ENCODE peak calls at places on chromosomes 1 and 21, in ten cellular contexts. One of them, this sample, is unnamed.

GRCh38 chr1:121586369-121587229 is 401.8 kb downstream of the SRGAP2C start:
- DNase-seq in BJ: no peak
- DNase-seq in body of pancreas: peak; percentile 22
- DNase-seq in uterus: no peak
- DNase-seq in left lung: peak; percentile 41
- DNase-seq in CD4-positive, alpha-beta memory T cell: peak; percentile 13
- DNase-seq in GM23248: no peak
- DNase-seq in psoas muscle: no peak
- DNase-seq in fibroblast of lung: no peak
- DNase-seq in esophagus muscularis mucosa: no peak
- DNase-seq in this sample: no peak

GRCh38 chr1:182164273-182164672 is 102.8 kb upstream of the ZNF648 start:
- DNase-seq in BJ: no peak
- DNase-seq in body of pancreas: no peak
- DNase-seq in uterus: no peak
- DNase-seq in left lung: no peak
- DNase-seq in CD4-positive, alpha-beta memory T cell: no peak
- DNase-seq in GM23248: no peak
- DNase-seq in psoas muscle: no peak
- DNase-seq in fibroblast of lung: no peak
- DNase-seq in esophagus muscularis mucosa: no peak
- DNase-seq in this sample: no peak

GRCh38 chr1:19347538-19348177 is 35.5 kb downstream of the SLC66A1 start:
- DNase-seq in BJ: no peak
- DNase-seq in body of pancreas: no peak
- DNase-seq in uterus: no peak
- DNase-seq in left lung: peak; percentile 12
- DNase-seq in CD4-positive, alpha-beta memory T cell: no peak
- DNase-seq in GM23248: no peak
- DNase-seq in psoas muscle: no peak
- DNase-seq in fibroblast of lung: no peak
- DNase-seq in esophagus muscularis mucosa: no peak
- DNase-seq in this sample: no peak

GRCh38 chr1:175479521-175480342 is 263.7 kb downstream of the TNR start:
- DNase-seq in BJ: no peak
- DNase-seq in body of pancreas: no peak
- DNase-seq in uterus: no peak
- DNase-seq in left lung: no peak
- DNase-seq in CD4-positive, alpha-beta memory T cell: no peak
- DNase-seq in GM23248: peak; percentile 4
- DNase-seq in psoas muscle: no peak
- DNase-seq in fibroblast of lung: peak; percentile 95
- DNase-seq in esophagus muscularis mucosa: no peak
- DNase-seq in this sample: no peak

GRCh38 chr1:21234779-21235178 is 55.5 kb downstream of the ECE1 start:
- DNase-seq in BJ: no peak
- DNase-seq in body of pancreas: no peak
- DNase-seq in uterus: no peak
- DNase-seq in left lung: no peak
- DNase-seq in CD4-positive, alpha-beta memory T cell: no peak
- DNase-seq in GM23248: peak; percentile 91
- DNase-seq in psoas muscle: no peak
- DNase-seq in fibroblast of lung: no peak
- DNase-seq in esophagus muscularis mucosa: no peak
- DNase-seq in this sample: peak; percentile 92

GRCh38 chr21:35450830-35451229 is 401.7 kb upstream of the RUNX1 start:
- DNase-seq in BJ: no peak
- DNase-seq in body of pancreas: no peak
- DNase-seq in uterus: no peak
- DNase-seq in left lung: no peak
- DNase-seq in CD4-positive, alpha-beta memory T cell: no peak
- DNase-seq in GM23248: no peak
- DNase-seq in psoas muscle: no peak
- DNase-seq in fibroblast of lung: no peak
- DNase-seq in esophagus muscularis mucosa: no peak
- DNase-seq in this sample: no peak

GRCh38 chr1:8430476-8430875 is 112.6 kb downstream of the SLC45A1 start:
- DNase-seq in BJ: no peak
- DNase-seq in body of pancreas: no peak
- DNase-seq in uterus: no peak
- DNase-seq in left lung: no peak
- DNase-seq in CD4-positive, alpha-beta memory T cell: no peak
- DNase-seq in GM23248: no peak
- DNase-seq in psoas muscle: no peak
- DNase-seq in fibroblast of lung: no peak
- DNase-seq in esophagus muscularis mucosa: no peak
- DNase-seq in this sample: no peak

GRCh38 chr1:27527857-27528700 is 38.1 kb upstream of the WASF2 start:
- DNase-seq in BJ: no peak
- DNase-seq in body of pancreas: peak; percentile 74
- DNase-seq in uterus: peak; percentile 66
- DNase-seq in left lung: peak; percentile 88
- DNase-seq in CD4-positive, alpha-beta memory T cell: peak; percentile 58
- DNase-seq in GM23248: peak; percentile 54
- DNase-seq in psoas muscle: no peak
- DNase-seq in fibroblast of lung: no peak
- DNase-seq in esophagus muscularis mucosa: no peak
- DNase-seq in this sample: peak; percentile 85

GRCh38 chr1:78676347-78676982 is 26.8 kb downstream of the IFI44 start:
- DNase-seq in BJ: no peak
- DNase-seq in body of pancreas: peak; percentile 67
- DNase-seq in uterus: peak; percentile 70
- DNase-seq in left lung: no peak
- DNase-seq in CD4-positive, alpha-beta memory T cell: peak; percentile 63
- DNase-seq in GM23248: peak; percentile 76
- DNase-seq in psoas muscle: no peak
- DNase-seq in fibroblast of lung: peak; percentile 62
- DNase-seq in esophagus muscularis mucosa: no peak
- DNase-seq in this sample: no peak

GRCh38 chr1:112546076-112546475 is 37.3 kb downstream of the WNT2B start:
- DNase-seq in BJ: no peak
- DNase-seq in body of pancreas: no peak
- DNase-seq in uterus: no peak
- DNase-seq in left lung: no peak
- DNase-seq in CD4-positive, alpha-beta memory T cell: no peak
- DNase-seq in GM23248: no peak
- DNase-seq in psoas muscle: no peak
- DNase-seq in fibroblast of lung: peak; percentile 51
- DNase-seq in esophagus muscularis mucosa: no peak
- DNase-seq in this sample: no peak

GRCh38 chr1:111882537-111882936 is 106.9 kb downstream of the KCND3 start:
- DNase-seq in BJ: no peak
- DNase-seq in body of pancreas: no peak
- DNase-seq in uterus: no peak
- DNase-seq in left lung: no peak
- DNase-seq in CD4-positive, alpha-beta memory T cell: no peak
- DNase-seq in GM23248: no peak
- DNase-seq in psoas muscle: no peak
- DNase-seq in fibroblast of lung: no peak
- DNase-seq in esophagus muscularis mucosa: no peak
- DNase-seq in this sample: no peak

GRCh38 chr1:21622466-21623315 is 46.5 kb downstream of the RAP1GAP start:
- DNase-seq in BJ: no peak
- DNase-seq in body of pancreas: peak; percentile 80
- DNase-seq in uterus: no peak
- DNase-seq in left lung: peak; percentile 89
- DNase-seq in CD4-positive, alpha-beta memory T cell: peak; percentile 34
- DNase-seq in GM23248: peak; percentile 39
- DNase-seq in psoas muscle: no peak
- DNase-seq in fibroblast of lung: no peak
- DNase-seq in esophagus muscularis mucosa: no peak
- DNase-seq in this sample: peak; percentile 93

GRCh38 chr1:229694053-229694693 is 68.1 kb downstream of the URB2 start:
- DNase-seq in BJ: peak; percentile 27
- DNase-seq in body of pancreas: peak; percentile 35
- DNase-seq in uterus: peak; percentile 70
- DNase-seq in left lung: peak; percentile 71
- DNase-seq in CD4-positive, alpha-beta memory T cell: no peak
- DNase-seq in GM23248: peak; percentile 92
- DNase-seq in psoas muscle: peak; percentile 88
- DNase-seq in fibroblast of lung: peak; percentile 86
- DNase-seq in esophagus muscularis mucosa: peak; percentile 95
- DNase-seq in this sample: peak; percentile 42

GRCh38 chr1:13901041-13901440 is 201.1 kb downstream of the PRDM2 start:
- DNase-seq in BJ: no peak
- DNase-seq in body of pancreas: no peak
- DNase-seq in uterus: no peak
- DNase-seq in left lung: no peak
- DNase-seq in CD4-positive, alpha-beta memory T cell: no peak
- DNase-seq in GM23248: no peak
- DNase-seq in psoas muscle: no peak
- DNase-seq in fibroblast of lung: no peak
- DNase-seq in esophagus muscularis mucosa: no peak
- DNase-seq in this sample: no peak

GRCh38 chr1:69871412-69871811 is 303.7 kb downstream of the LRRC7 start:
- DNase-seq in BJ: no peak
- DNase-seq in body of pancreas: no peak
- DNase-seq in uterus: no peak
- DNase-seq in left lung: no peak
- DNase-seq in CD4-positive, alpha-beta memory T cell: no peak
- DNase-seq in GM23248: no peak
- DNase-seq in psoas muscle: no peak
- DNase-seq in fibroblast of lung: no peak
- DNase-seq in esophagus muscularis mucosa: no peak
- DNase-seq in this sample: no peak

DNA sequence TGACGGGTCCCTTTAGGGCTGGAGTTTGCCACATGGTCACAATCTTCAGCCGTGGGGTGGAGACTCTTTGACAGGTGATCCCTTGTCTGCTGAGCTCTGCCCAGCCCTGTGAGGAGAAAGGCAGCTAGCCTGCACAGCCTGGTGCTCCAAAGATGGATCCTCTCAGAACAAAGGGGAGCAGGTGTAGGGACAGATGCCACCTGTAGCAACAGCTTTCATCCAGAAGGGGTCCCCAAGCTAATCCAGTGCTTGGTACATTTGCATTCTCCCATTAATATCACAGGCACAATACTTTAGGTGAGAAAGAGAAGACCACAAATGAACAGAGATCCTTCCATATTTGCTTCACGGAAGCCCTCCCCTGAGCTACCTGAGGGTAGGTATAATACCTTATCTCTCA is 93.2 kb downstream of the CCDC185 start:
- DNase-seq in BJ: no peak
- DNase-seq in body of pancreas: no peak
- DNase-seq in uterus: no peak
- DNase-seq in left lung: no peak
- DNase-seq in CD4-positive, alpha-beta memory T cell: no peak
- DNase-seq in GM23248: no peak
- DNase-seq in psoas muscle: no peak
- DNase-seq in fibroblast of lung: no peak
- DNase-seq in esophagus muscularis mucosa: no peak
- DNase-seq in this sample: no peak
- H3K27me3 ChIP-seq in BJ: peaks cover 4% of the 10 kb centered on the region
- H3K27me3 ChIP-seq in body of pancreas: no peaks in the 10 kb centered on the region
- H3K27me3 ChIP-seq in uterus: no peaks in the 10 kb centered on the region
- H3K27me3 ChIP-seq in left lung: no peaks in the 10 kb centered on the region
- H3K27me3 ChIP-seq in CD4-positive, alpha-beta memory T cell: no peaks in the 10 kb centered on the region
- H3K27me3 ChIP-seq in GM23248: peaks cover 27% of the 10 kb centered on the region
- H3K27me3 ChIP-seq in psoas muscle: no peaks in the 10 kb centered on the region
- H3K27me3 ChIP-seq in fibroblast of lung: peaks cover 14% of the 10 kb centered on the region
- H3K27me3 ChIP-seq in esophagus muscularis mucosa: no peaks in the 10 kb centered on the region
- H3K27me3 ChIP-seq in this sample: peaks cover 52% of the 10 kb centered on the region

GRCh38 chr1:32411261-32411660 is 17.0 kb upstream of the BSDC1 start:
- DNase-seq in BJ: no peak
- DNase-seq in body of pancreas: no peak
- DNase-seq in uterus: no peak
- DNase-seq in left lung: no peak
- DNase-seq in CD4-positive, alpha-beta memory T cell: no peak
- DNase-seq in GM23248: no peak
- DNase-seq in psoas muscle: no peak
- DNase-seq in fibroblast of lung: no peak
- DNase-seq in esophagus muscularis mucosa: no peak
- DNase-seq in this sample: no peak

GRCh38 chr1:32404956-32405355 is 10.7 kb upstream of the BSDC1 start:
- DNase-seq in BJ: peak; percentile 45
- DNase-seq in body of pancreas: no peak
- DNase-seq in uterus: no peak
- DNase-seq in left lung: no peak
- DNase-seq in CD4-positive, alpha-beta memory T cell: no peak
- DNase-seq in GM23248: peak; percentile 5
- DNase-seq in psoas muscle: no peak
- DNase-seq in fibroblast of lung: peak; percentile 65
- DNase-seq in esophagus muscularis mucosa: no peak
- DNase-seq in this sample: no peak

GRCh38 chr1:32400876-32401631 is 6.8 kb upstream of the BSDC1 start:
- DNase-seq in BJ: peak; percentile 83
- DNase-seq in body of pancreas: peak; percentile 87
- DNase-seq in uterus: peak; percentile 88
- DNase-seq in left lung: peak; percentile 91
- DNase-seq in CD4-positive, alpha-beta memory T cell: peak; percentile 48
- DNase-seq in GM23248: peak; percentile 98
- DNase-seq in psoas muscle: peak; percentile 86
- DNase-seq in fibroblast of lung: peak; percentile 94
- DNase-seq in esophagus muscularis mucosa: peak; percentile 94
- DNase-seq in this sample: peak; percentile 97

GRCh38 chr1:32406629-32407111 is 12.4 kb upstream of the BSDC1 start:
- DNase-seq in BJ: no peak
- DNase-seq in body of pancreas: no peak
- DNase-seq in uterus: no peak
- DNase-seq in left lung: no peak
- DNase-seq in CD4-positive, alpha-beta memory T cell: no peak
- DNase-seq in GM23248: no peak
- DNase-seq in psoas muscle: no peak
- DNase-seq in fibroblast of lung: no peak
- DNase-seq in esophagus muscularis mucosa: no peak
- DNase-seq in this sample: no peak

GRCh38 chr1:32405672-32406467 is 11.6 kb upstream of the BSDC1 start:
- DNase-seq in BJ: no peak
- DNase-seq in body of pancreas: no peak
- DNase-seq in uterus: no peak
- DNase-seq in left lung: no peak
- DNase-seq in CD4-positive, alpha-beta memory T cell: no peak
- DNase-seq in GM23248: no peak
- DNase-seq in psoas muscle: no peak
- DNase-seq in fibroblast of lung: no peak
- DNase-seq in esophagus muscularis mucosa: no peak
- DNase-seq in this sample: no peak
- H3K27me3 ChIP-seq in BJ: peaks cover 4% of the 10 kb centered on the region
- H3K27me3 ChIP-seq in body of pancreas: no peaks in the 10 kb centered on the region
- H3K27me3 ChIP-seq in uterus: no peaks in the 10 kb centered on the region
- H3K27me3 ChIP-seq in left lung: no peaks in the 10 kb centered on the region
- H3K27me3 ChIP-seq in CD4-positive, alpha-beta memory T cell: no peaks in the 10 kb centered on the region
- H3K27me3 ChIP-seq in GM23248: no peaks in the 10 kb centered on the region
- H3K27me3 ChIP-seq in psoas muscle: no peaks in the 10 kb centered on the region
- H3K27me3 ChIP-seq in fibroblast of lung: peaks cover 5% of the 10 kb centered on the region
- H3K27me3 ChIP-seq in esophagus muscularis mucosa: no peaks in the 10 kb centered on the region
- H3K27me3 ChIP-seq in this sample: peaks cover 3% of the 10 kb centered on the region

GRCh38 chr1:153430561-153430960 is 14.2 kb downstream of the S100A7A start:
- DNase-seq in BJ: no peak
- DNase-seq in body of pancreas: no peak
- DNase-seq in uterus: no peak
- DNase-seq in left lung: no peak
- DNase-seq in CD4-positive, alpha-beta memory T cell: no peak
- DNase-seq in GM23248: no peak
- DNase-seq in psoas muscle: no peak
- DNase-seq in fibroblast of lung: no peak
- DNase-seq in esophagus muscularis mucosa: peak; percentile 83
- DNase-seq in this sample: no peak
- H3K27me3 ChIP-seq in BJ: no peaks in the 10 kb centered on the region
- H3K27me3 ChIP-seq in body of pancreas: no peaks in the 10 kb centered on the region
- H3K27me3 ChIP-seq in uterus: no peaks in the 10 kb centered on the region
- H3K27me3 ChIP-seq in left lung: no peaks in the 10 kb centered on the region
- H3K27me3 ChIP-seq in CD4-positive, alpha-beta memory T cell: no peaks in the 10 kb centered on the region
- H3K27me3 ChIP-seq in GM23248: no peaks in the 10 kb centered on the region
- H3K27me3 ChIP-seq in psoas muscle: no peaks in the 10 kb centered on the region
- H3K27me3 ChIP-seq in fibroblast of lung: no peaks in the 10 kb centered on the region
- H3K27me3 ChIP-seq in esophagus muscularis mucosa: no peaks in the 10 kb centered on the region
- H3K27me3 ChIP-seq in this sample: no peaks in the 10 kb centered on the region

GRCh38 chr1:233897325-233898162 is 6.9 kb upstream of the SLC35F3 start:
- DNase-seq in BJ: no peak
- DNase-seq in body of pancreas: no peak
- DNase-seq in uterus: no peak
- DNase-seq in left lung: no peak
- DNase-seq in CD4-positive, alpha-beta memory T cell: no peak
- DNase-seq in GM23248: no peak
- DNase-seq in psoas muscle: no peak
- DNase-seq in fibroblast of lung: no peak
- DNase-seq in esophagus muscularis mucosa: no peak
- DNase-seq in this sample: peak; percentile 39
- H3K27me3 ChIP-seq in BJ: no peaks in the 10 kb centered on the region
- H3K27me3 ChIP-seq in body of pancreas: no peaks in the 10 kb centered on the region
- H3K27me3 ChIP-seq in uterus: no peaks in the 10 kb centered on the region
- H3K27me3 ChIP-seq in left lung: peaks cover 2% of the 10 kb centered on the region
- H3K27me3 ChIP-seq in CD4-positive, alpha-beta memory T cell: no peaks in the 10 kb centered on the region
- H3K27me3 ChIP-seq in GM23248: no peaks in the 10 kb centered on the region
- H3K27me3 ChIP-seq in psoas muscle: peaks cover 2% of the 10 kb centered on the region
- H3K27me3 ChIP-seq in fibroblast of lung: no peaks in the 10 kb centered on the region
- H3K27me3 ChIP-seq in esophagus muscularis mucosa: no peaks in the 10 kb centered on the region
- H3K27me3 ChIP-seq in this sample: no peaks in the 10 kb centered on the region